ENCODE peak calls at places on chromosome 5, in seven cellular contexts. N is NCI-H1105 treated with DMSO at 0.1 percent for 48 hours, I is HTR-8/SVneo, Q is iPS-NIHi11, Z is 8988T, Y is EL, F is GM23248. L is an unnamed sample.

GRCh38 chr5:42991477-42992034 is 48.6 kb downstream of the ANXA2R start:
- DNase-seq in N (no peak), I (no peak), Q (no peak), Z (no peak), Y (no peak), F (no peak), L (no peak)

GRCh38 chr5:140073296-140073695 is 30.2 kb upstream of the NRG2 start:
- DNase-seq in N (no peak), I (peak), Q (no peak), Z (no peak), Y (peak), F (peak), L (no peak)

GRCh38 chr5:62938927-62939326 is 360.3 kb downstream of the LRRC70 start:
- DNase-seq in N (no peak), I (no peak), Q (no peak), Z (no peak), Y (peak), F (no peak), L (no peak)

GRCh38 chr5:168651654-168652053 is 72.5 kb upstream of the PANK3 start:
- DNase-seq in N (no peak), I (peak), Q (no peak), Z (no peak), Y (peak), F (peak), L (no peak)

GRCh38 chr5:65952259-65952658 is 25.9 kb downstream of the ERBIN start:
- DNase-seq in N (no peak), I (no peak), Q (no peak), Z (no peak), Y (no peak), F (no peak), L (no peak)

GRCh38 chr5:77168187-77168883 is 42.1 kb upstream of the PDE8B start:
- DNase-seq in N (peak), I (peak), Q (no peak), Z (no peak), Y (peak), F (peak), L (peak)

GRCh38 chr5:59001716-59002115 is 418.8 kb downstream of the RAB3C start:
- DNase-seq in N (no peak), I (no peak), Q (no peak), Z (no peak), Y (no peak), F (no peak), L (no peak)

GRCh38 chr5:171537463-171537862 is 118.0 kb downstream of the FGF18 start:
- DNase-seq in N (no peak), I (no peak), Q (no peak), Z (no peak), Y (peak), F (peak), L (no peak)

GRCh38 chr5:65871182-65871581 is 55.2 kb upstream of the ERBIN start:
- DNase-seq in N (no peak), I (no peak), Q (no peak), Z (no peak), Y (peak), F (peak), L (no peak)

GRCh38 chr5:174191076-174191475 is 145.6 kb downstream of the NSG2 start:
- DNase-seq in N (no peak), I (no peak), Q (no peak), Z (no peak), Y (no peak), F (no peak), L (no peak)

GRCh38 chr5:51539232-51539631 is 156.0 kb downstream of the ISL1 start:
- DNase-seq in N (no peak), I (no peak), Q (no peak), Z (no peak), Y (no peak), F (no peak), L (no peak)

GRCh38 chr5:33281507-33281906 is 159.3 kb upstream of the TARS1 start:
- DNase-seq in N (no peak), I (no peak), Q (no peak), Z (no peak), Y (no peak), F (no peak), L (no peak)

GRCh38 chr5:81010636-81011035 is 50.5 kb downstream of the RASGRF2 start:
- DNase-seq in N (no peak), I (no peak), Q (no peak), Z (no peak), Y (no peak), F (no peak), L (no peak)

GRCh38 chr5:58462623-58463230 is 2.8 kb upstream of the PLK2 start:
- DNase-seq in N (peak), I (peak), Q (peak), Z (no peak), Y (peak), F (peak), L (peak)

GRCh38 chr5:73436535-73437125 is 11.9 kb downstream of the FOXD1 start:
- DNase-seq in N (no peak), I (no peak), Q (no peak), Z (no peak), Y (no peak), F (peak), L (no peak)

GRCh38 chr5:1304059-1304458 is 9.2 kb upstream of the TERT start:
- DNase-seq in N (no peak), I (no peak), Q (no peak), Z (no peak), Y (no peak), F (no peak), L (no peak)

GRCh38 chr5:24742334-24742733 is 97.6 kb upstream of the CDH10 start:
- DNase-seq in N (no peak), I (peak), Q (no peak), Z (peak), Y (no peak), F (peak), L (no peak)

GRCh38 chr5:160448886-160449285 is 27.2 kb downstream of the PTTG1 start:
- DNase-seq in N (no peak), I (no peak), Q (no peak), Z (no peak), Y (no peak), F (no peak), L (no peak)

GRCh38 chr5:58898538-58898937 is 315.7 kb downstream of the RAB3C start:
- DNase-seq in N (no peak), I (no peak), Q (peak), Z (no peak), Y (no peak), F (no peak), L (no peak)

GRCh38 chr5:55063899-55064298 is 38.5 kb upstream of the GZMA start:
- DNase-seq in N (no peak), I (no peak), Q (no peak), Z (no peak), Y (peak), F (peak), L (no peak)

GRCh38 chr5:139692605-139693340 is 44.6 kb downstream of the CXXC5 start:
- DNase-seq in N (no peak), I (no peak), Q (no peak), Z (no peak), Y (no peak), F (no peak), L (no peak)

GRCh38 chr5:90909091-90909503 is 350.5 kb downstream of the ADGRV1 start:
- DNase-seq in N (no peak), I (no peak), Q (no peak), Z (no peak), Y (no peak), F (no peak), L (no peak)